ENCODE peak calls at places on chromosomes 2 and 18, in four cellular contexts. Z is neural progenitor cell, T is PC-3, K is OCI-LY7. P is an unnamed sample.

GRCh38 chr2:145744541-145745386 is 1224.8 kb upstream of the ZEB2 start:
- DNase-seq in Z (no peak), T (peak; percentile 89), K (no peak), P (no peak)

GRCh38 chr2:202815548-202816420 is 55.8 kb downstream of the ICA1L start:
- DNase-seq in Z (no peak), T (no peak), K (no peak), P (no peak)

GRCh38 chr18:71442830-71443229 is 1101.3 kb downstream of the CBLN2 start:
- DNase-seq in Z (no peak), T (peak; percentile 44), K (no peak), P (no peak)

GRCh38 chr2:241289053-241289452 is 26.4 kb downstream of the HDLBP start:
- DNase-seq in Z (no peak), T (no peak), K (no peak), P (no peak)

GRCh38 chr2:178863856-178864620 is 56.8 kb upstream of the TTN start:
- DNase-seq in Z (peak; percentile 8), T (peak; percentile 84), K (no peak), P (no peak)

GRCh38 chr2:67612576-67612981 is 215.4 kb downstream of the ETAA1 start:
- DNase-seq in Z (no peak), T (no peak), K (no peak), P (no peak)

GRCh38 chr2:158624071-158624470 is 167.3 kb downstream of the PKP4 start:
- DNase-seq in Z (no peak), T (no peak), K (no peak), P (no peak)

GRCh38 chr2:24832526-24832925 is 39.3 kb downstream of the CENPO start:
- DNase-seq in Z (peak; percentile 23), T (no peak), K (no peak), P (no peak)

GRCh38 chr2:46770622-46771021 is 145.0 kb downstream of the MCFD2 start:
- DNase-seq in Z (no peak), T (no peak), K (no peak), P (no peak)

GRCh38 chr2:29723255-29724001 is 198.0 kb downstream of the ALK start:
- DNase-seq in Z (no peak), T (peak; percentile 89), K (no peak), P (no peak)

GRCh38 chr18:54607213-54607934 is 16.3 kb downstream of the DYNAP start:
- DNase-seq in Z (no peak), T (peak; percentile 87), K (no peak), P (no peak)

GRCh38 chr2:126600715-126601114 is 55.2 kb upstream of the GYPC start:
- DNase-seq in Z (no peak), T (no peak), K (no peak), P (no peak)

GRCh38 chr2:8315766-8316165 is 366.1 kb upstream of the ID2 start:
- DNase-seq in Z (peak; percentile 64), T (no peak), K (no peak), P (no peak)
- TF ChIP-seq EZH2phosphoT487 in Z (no peak), T (no peak), K (no peak), P (no peak)

DNA sequence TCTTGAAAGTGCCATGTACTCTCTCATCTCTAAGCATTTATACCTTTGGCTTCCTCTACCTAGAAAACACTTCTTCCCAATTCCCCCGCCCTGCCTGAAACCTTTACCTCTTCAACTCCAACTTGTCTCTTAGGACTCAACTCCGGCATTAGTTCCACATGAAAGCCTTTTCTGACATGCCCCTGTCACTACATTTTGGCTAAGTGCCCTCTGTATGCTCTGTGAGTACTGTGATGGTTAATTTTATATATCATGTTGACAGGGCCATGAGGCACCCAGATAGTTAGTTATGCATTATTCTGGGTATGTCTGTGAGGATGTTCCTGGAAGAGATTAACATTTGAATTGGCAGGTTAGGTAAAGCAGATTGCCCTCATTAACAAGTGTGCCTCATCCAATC is 75.6 kb upstream of the NCKAP5 start:
- DNase-seq in Z (no peak), T (no peak), K (no peak), P (no peak)
- TF ChIP-seq EZH2phosphoT487 in Z (no peak), T (no peak), K (no peak), P (no peak)

GRCh38 chr2:215528555-215528954 is 92.7 kb upstream of the FN1 start:
- DNase-seq in Z (no peak), T (peak; percentile 98), K (no peak), P (no peak)

GRCh38 chr2:215529271-215529670 is 93.4 kb upstream of the FN1 start:
- DNase-seq in Z (no peak), T (peak; percentile 97), K (no peak), P (no peak)

GRCh38 chr2:215531284-215531683 is 95.4 kb upstream of the FN1 start:
- DNase-seq in Z (no peak), T (peak; percentile 74), K (no peak), P (no peak)

GRCh38 chr2:215532844-215533243 is 97.0 kb upstream of the FN1 start:
- DNase-seq in Z (no peak), T (no peak), K (no peak), P (no peak)

GRCh38 chr2:215530191-215530968 is 94.5 kb upstream of the FN1 start:
- DNase-seq in Z (no peak), T (peak; percentile 89), K (no peak), P (no peak)
- TF ChIP-seq EZH2phosphoT487 in Z (no peak), T (no peak), K (no peak), P (no peak)

DNA sequence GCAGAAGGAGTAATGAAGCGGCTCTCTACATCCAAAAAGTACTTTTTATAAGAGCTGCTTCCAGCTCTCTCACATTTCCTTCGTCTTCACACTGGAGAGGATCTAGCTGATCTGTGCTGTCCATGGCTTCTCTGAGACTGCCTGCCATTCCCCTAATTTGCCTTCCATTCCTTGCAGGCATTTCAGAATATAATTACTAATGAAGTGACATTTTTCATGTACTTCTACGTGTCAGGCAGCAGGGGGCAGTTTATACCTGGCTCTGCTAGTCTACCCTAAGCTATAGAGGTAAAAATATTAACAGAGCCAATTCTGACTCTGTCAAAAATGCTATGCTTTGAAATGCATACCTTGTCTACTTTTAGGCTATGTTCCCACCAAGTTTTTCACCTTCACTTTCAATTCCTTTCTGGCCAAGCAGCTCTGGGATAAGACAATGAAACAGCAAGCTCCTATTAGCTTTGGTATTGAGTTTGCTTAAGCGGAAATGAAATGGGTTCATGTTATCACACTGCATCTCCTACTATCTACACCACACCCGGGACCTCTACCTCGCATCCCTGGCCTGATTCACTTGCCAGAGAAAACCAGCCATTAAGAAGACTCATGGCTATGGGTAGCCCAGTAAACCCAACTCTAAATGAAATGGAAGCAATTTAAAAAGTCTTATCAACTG is 81.9 kb downstream of the MEP1B start:
- DNase-seq in Z (peak; percentile 61), T (peak; percentile 30), K (peak; percentile 14), P (peak; percentile 40)
- TF ChIP-seq EZH2phosphoT487 in Z (no peak), T (no peak), K (no peak), P (no peak)

GRCh38 chr18:79877163-79878091 is 74.0 kb downstream of the SLC66A2 start:
- DNase-seq in Z (peak; percentile 54), T (no peak), K (no peak), P (no peak)

GRCh38 chr18:79876497-79876896 is 75.0 kb downstream of the SLC66A2 start:
- DNase-seq in Z (no peak), T (peak; percentile 52), K (no peak), P (no peak)

GRCh38 chr18:79875931-79876461 is 75.5 kb downstream of the SLC66A2 start:
- DNase-seq in Z (no peak), T (no peak), K (no peak), P (no peak)

GRCh38 chr18:79874553-79875530 is 76.6 kb downstream of the SLC66A2 start:
- DNase-seq in Z (no peak), T (no peak), K (no peak), P (no peak)

DNA sequence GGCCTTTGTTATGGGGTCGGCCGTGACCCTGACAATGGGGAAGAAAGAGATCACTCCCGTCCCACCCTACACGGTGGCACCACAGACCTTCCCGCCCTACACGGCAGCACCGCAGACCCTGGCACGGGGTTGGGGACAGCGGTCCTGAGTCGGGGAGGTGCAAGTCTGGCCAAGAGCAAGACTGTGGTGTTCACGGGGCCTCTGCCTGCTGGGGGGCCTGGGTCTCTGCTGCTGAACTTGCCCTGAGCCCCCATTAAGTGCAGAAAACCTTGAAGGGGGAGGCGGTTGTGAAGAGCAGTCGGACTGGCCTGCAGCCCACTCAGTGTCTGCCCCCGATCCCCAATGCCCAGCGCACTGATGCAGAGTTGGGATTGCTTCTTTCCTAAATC is 75.9 kb downstream of the SLC66A2 start:
- DNase-seq in Z (no peak), T (no peak), K (no peak), P (no peak)
- TF ChIP-seq EZH2phosphoT487 in Z (no peak), T (no peak), K (no peak), P (no peak)

GRCh38 chr2:133287709-133288108 is 280.6 kb downstream of the NCKAP5 start:
- DNase-seq in Z (no peak), T (peak; percentile 55), K (no peak), P (no peak)

GRCh38 chr2:133296396-133296795 is 271.9 kb downstream of the NCKAP5 start:
- DNase-seq in Z (no peak), T (no peak), K (no peak), P (no peak)

GRCh38 chr2:133292267-133292666 is 276.0 kb downstream of the NCKAP5 start:
- DNase-seq in Z (no peak), T (no peak), K (no peak), P (no peak)

GRCh38 chr2:133293544-133294270 is 274.6 kb downstream of the NCKAP5 start:
- DNase-seq in Z (no peak), T (no peak), K (no peak), P (no peak)
- TF ChIP-seq EZH2phosphoT487 in Z (no peak), T (no peak), K (no peak), P (no peak)

GRCh38 chr2:237743561-237744269 is 54.9 kb upstream of the RBM44 start:
- DNase-seq in Z (no peak), T (peak; percentile 84), K (no peak), P (no peak)

GRCh38 chr2:237743024-237743423 is 55.6 kb upstream of the RBM44 start:
- DNase-seq in Z (no peak), T (no peak), K (no peak), P (no peak)

GRCh38 chr2:237744270-237744612 is 54.3 kb upstream of the RBM44 start:
- DNase-seq in Z (no peak), T (no peak), K (no peak), P (no peak)

GRCh38 chr2:237745250-237745613 is 53.3 kb upstream of the RBM44 start:
- DNase-seq in Z (no peak), T (no peak), K (no peak), P (no peak)

DNA sequence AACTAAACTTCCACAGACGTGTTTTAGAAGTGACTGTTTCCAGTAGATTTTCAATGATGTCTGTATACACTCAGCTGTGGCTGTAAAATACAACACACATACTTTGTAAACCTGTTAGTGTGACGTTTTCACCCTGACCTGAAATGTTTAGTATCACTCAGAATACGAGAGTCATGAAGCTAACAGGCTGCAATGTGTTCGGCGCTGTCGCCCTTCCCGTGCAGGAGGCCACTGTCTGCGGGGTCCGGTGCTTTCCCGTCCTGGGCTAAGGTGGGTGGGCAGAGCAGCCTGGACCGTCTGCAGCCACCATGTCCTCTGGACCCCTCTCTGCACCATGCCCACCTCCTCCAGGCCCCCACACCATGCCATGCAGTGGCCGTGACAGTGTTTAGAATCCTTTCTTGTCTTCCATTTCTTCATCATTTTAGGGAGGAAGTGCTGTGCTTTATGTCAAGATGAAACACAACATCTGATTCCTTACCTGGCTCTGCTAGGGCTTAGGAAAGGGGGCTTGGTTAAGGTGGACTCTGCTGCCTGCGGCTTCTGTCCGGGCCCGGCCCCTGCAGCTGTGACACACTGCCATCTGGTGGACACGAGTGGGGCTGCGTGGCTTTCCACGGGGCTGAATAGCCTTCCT is 53.8 kb upstream of the RBM44 start:
- DNase-seq in Z (peak; percentile 71), T (peak; percentile 75), K (peak; percentile 55), P (peak; percentile 36)
- TF ChIP-seq EZH2phosphoT487 in Z (no peak), T (no peak), K (no peak), P (no peak)